ENCODE peak calls at places on chromosomes 4 and X, in nine cellular contexts. Z is HCT116, P is testis, Q is left ventricle myocardium inferior, M is cardiac muscle cell, S is endothelial cell of umbilical vein, I is foreskin keratinocyte, J is OCI-LY7, V is tibial nerve. U is an unnamed sample.

GRCh38 chr4:166687828-166688227 is 546.5 kb downstream of the SPOCK3 start:
- DNase-seq in S (no peak), J (no peak), M (no peak), Z (no peak), Q (no peak), I (no peak), P (no peak), V (no peak), U (no peak)

GRCh38 chr4:21826071-21826470 is 122.5 kb downstream of the KCNIP4 start:
- DNase-seq in M (no peak), Q (no peak), J (no peak), I (no peak), V (no peak), S (no peak), Z (no peak), P (no peak), U (no peak)

GRCh38 chr4:3668825-3669552 is 97.2 kb upstream of the ADRA2C start:
- DNase-seq in S (no peak), Q (no peak), P (no peak), M (no peak), J (no peak), Z (no peak), V (no peak), I (no peak), U (no peak)

GRCh38 chrX:21711126-21711847 is 46.6 kb downstream of the SMPX start:
- DNase-seq in J (no peak), V (no peak), Z (no peak), Q (peak), M (no peak), P (no peak), I (no peak), S (no peak), U (no peak)

GRCh38 chrX:2595258-2595657 is 94.5 kb upstream of the DHRSX start:
- DNase-seq in M (peak), S (no peak), J (no peak), P (no peak), I (peak), Z (no peak), V (no peak), Q (no peak), U (no peak)

GRCh38 chr4:141192564-141192963 is 28.1 kb upstream of the ZNF330 start:
- DNase-seq in P (no peak), M (no peak), Q (no peak), I (no peak), Z (no peak), S (no peak), V (no peak), J (no peak), U (no peak)

GRCh38 chr4:24394041-24394440 is 190.3 kb downstream of the DHX15 start:
- DNase-seq in V (no peak), M (no peak), P (no peak), Q (no peak), J (no peak), I (peak), Z (no peak), S (no peak), U (peak)

GRCh38 chr4:33104190-33104773 is 2384.1 kb downstream of the PCDH7 start:
- DNase-seq in M (no peak), I (no peak), Z (no peak), P (no peak), V (no peak), S (no peak), J (no peak), Q (no peak), U (no peak)

GRCh38 chr4:110514889-110515479 is 39.0 kb downstream of the ENPEP start:
- DNase-seq in V (no peak), M (peak), Z (peak), P (no peak), J (peak), S (peak), I (no peak), Q (no peak), U (peak)

GRCh38 chr4:186936496-186937375 is 213.1 kb upstream of the FAT1 start:
- DNase-seq in S (peak), M (peak), I (peak), V (no peak), Q (no peak), J (no peak), P (no peak), Z (peak), U (peak)
- H3K27ac ChIP-seq in S (no peak), M (no peak), I (peak), V (peak), Q (peak), J (no peak), P (peak), Z (peak), U (peak)

GRCh38 chrX:131704136-131704695 is 160.3 kb downstream of the OR13H1 start:
- DNase-seq in V (no peak), Z (no peak), M (no peak), Q (no peak), I (no peak), P (peak), J (no peak), S (no peak), U (no peak)
- TF ChIP-seq CTCF in V (peak), Z (no peak), M (no peak), Q (no peak), I (no peak), P (no peak), J (no peak), S (no peak), U (no peak)

GRCh38 chr4:7390906-7391636 is 43.7 kb downstream of the PSAPL1 start:
- DNase-seq in I (no peak), M (no peak), Q (no peak), P (no peak), Z (no peak), S (no peak), V (no peak), J (no peak), U (no peak)
- H3K27ac ChIP-seq in I (no peak), M (no peak), Q (no peak), P (no peak), Z (no peak), S (no peak), V (no peak), J (no peak), U (no peak)

DNA sequence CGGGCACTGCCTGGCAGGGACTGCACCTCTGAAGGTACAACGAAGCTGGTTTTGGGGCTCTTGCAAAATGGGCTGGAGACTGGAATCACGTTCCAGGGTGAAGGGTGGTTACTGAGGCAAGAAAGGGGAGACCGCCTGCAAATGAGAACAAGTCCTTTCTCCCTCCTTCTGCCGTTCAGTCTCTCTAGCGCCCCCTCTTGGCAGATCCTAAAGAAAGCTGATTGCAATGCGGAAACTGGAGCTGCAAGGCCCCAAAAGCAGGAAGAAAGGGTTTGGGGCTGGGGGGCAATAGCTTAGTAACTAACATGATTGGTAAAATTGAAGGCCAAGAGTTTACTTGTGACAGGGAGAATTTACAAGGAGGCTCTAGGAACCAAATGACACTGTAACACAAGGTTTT is 222.6 kb upstream of the HAND2 start:
- DNase-seq in P (peak), M (peak), V (no peak), Q (no peak), S (peak), Z (peak), J (peak), I (no peak), U (no peak)
- TF ChIP-seq CTCF in P (peak), M (peak), V (no peak), Q (peak), S (peak), Z (peak), J (peak), I (peak), U (peak)

GRCh38 chr4:98641906-98642668 is 16.3 kb downstream of the TSPAN5 start:
- DNase-seq in I (no peak), J (no peak), M (no peak), S (no peak), P (no peak), V (no peak), Z (no peak), Q (no peak), U (no peak)

GRCh38 chr4:98645527-98645926 is 12.9 kb downstream of the TSPAN5 start:
- DNase-seq in J (no peak), Z (no peak), S (no peak), P (no peak), Q (no peak), I (no peak), M (no peak), V (no peak), U (no peak)

GRCh38 chr4:98643760-98644159 is 14.7 kb downstream of the TSPAN5 start:
- DNase-seq in S (no peak), M (no peak), V (no peak), Q (no peak), J (no peak), I (no peak), Z (no peak), P (no peak), U (no peak)

GRCh38 chr4:98641393-98641792 is 17.0 kb downstream of the TSPAN5 start:
- DNase-seq in J (no peak), Z (no peak), P (no peak), S (no peak), M (no peak), I (no peak), V (no peak), Q (no peak), U (no peak)

GRCh38 chr4:98642991-98643426 is 15.4 kb downstream of the TSPAN5 start:
- DNase-seq in P (no peak), M (peak), S (peak), Z (peak), I (peak), Q (no peak), V (no peak), J (no peak), U (peak)
- H3K27ac ChIP-seq in P (no peak), M (no peak), S (peak), Z (peak), I (no peak), Q (no peak), V (no peak), J (no peak), U (no peak)

U was measured in RWPE1.